ENCODE peak calls at places on chromosomes 3 and 15, in ten cellular contexts. B is caudate nucleus, Q is aorta, H is psoas muscle, J is uterus, M is right lobe of liver, G is ovary, L is heart left ventricle, P is mesenchymal stem cell, W is hepatocyte. I is an unnamed sample.

GRCh38 chr3:72496055-72496690 is 352.1 kb downstream of the SHQ1 start:
- DNase-seq in Q (no peak), B (no peak), H (no peak), P (no peak), G (no peak), W (no peak), M (no peak), L (no peak), J (no peak), I (no peak)

GRCh38 chr3:186425788-186426730 is 64.0 kb upstream of the DGKG start:
- DNase-seq in J (no peak), M (no peak), L (no peak), G (no peak), H (no peak), Q (no peak), P (peak; percentile 59), W (peak; percentile 43), B (no peak), I (no peak)

GRCh38 chr3:40871411-40871810 is 327.9 kb upstream of the CTNNB1 start:
- DNase-seq in Q (no peak), G (no peak), B (no peak), J (no peak), H (no peak), P (no peak), M (no peak), W (no peak), L (no peak), I (no peak)

GRCh38 chr15:100043069-100043641 is 298.6 kb downstream of the ADAMTS17 start:
- DNase-seq in W (peak; percentile 30), J (no peak), B (no peak), G (peak; percentile 39), M (no peak), L (no peak), H (peak; percentile 40), P (peak; percentile 73), Q (no peak), I (no peak)

GRCh38 chr15:49406352-49407118 is 16.5 kb upstream of the FGF7 start:
- DNase-seq in W (no peak), M (no peak), L (peak; percentile 40), G (no peak), B (no peak), P (no peak), J (no peak), H (peak; percentile 8), Q (no peak), I (no peak)

GRCh38 chr3:22952860-22953259 is 250.3 kb upstream of the UBE2E2 start:
- DNase-seq in P (no peak), G (no peak), L (no peak), H (no peak), Q (no peak), M (no peak), J (no peak), W (no peak), B (no peak), I (no peak)

GRCh38 chr3:27680517-27681246 is 41.4 kb downstream of the EOMES start:
- DNase-seq in B (no peak), W (no peak), H (no peak), Q (no peak), M (no peak), J (no peak), G (no peak), L (no peak), P (no peak), I (no peak)

GRCh38 chr3:126746395-126747177 is 42.5 kb downstream of the CHCHD6 start:
- DNase-seq in J (no peak), Q (no peak), P (peak; percentile 48), L (no peak), W (peak; percentile 60), G (no peak), B (no peak), M (no peak), H (no peak), I (no peak)

GRCh38 chr3:8201886-8202285 is 299.7 kb upstream of the LMCD1 start:
- DNase-seq in P (peak; percentile 77), M (no peak), H (no peak), L (no peak), W (peak; percentile 16), B (no peak), J (no peak), Q (no peak), G (no peak), I (no peak)

GRCh38 chr3:150218841-150219240 is 189.3 kb upstream of the TSC22D2 start:
- DNase-seq in J (no peak), H (no peak), L (no peak), Q (no peak), W (no peak), B (no peak), P (no peak), M (no peak), G (no peak), I (no peak)

GRCh38 chr15:56194035-56194434 is 49.6 kb downstream of the RFX7 start:
- DNase-seq in W (no peak), G (no peak), L (no peak), M (no peak), B (no peak), Q (no peak), P (no peak), J (no peak), H (no peak), I (no peak)

DNA sequence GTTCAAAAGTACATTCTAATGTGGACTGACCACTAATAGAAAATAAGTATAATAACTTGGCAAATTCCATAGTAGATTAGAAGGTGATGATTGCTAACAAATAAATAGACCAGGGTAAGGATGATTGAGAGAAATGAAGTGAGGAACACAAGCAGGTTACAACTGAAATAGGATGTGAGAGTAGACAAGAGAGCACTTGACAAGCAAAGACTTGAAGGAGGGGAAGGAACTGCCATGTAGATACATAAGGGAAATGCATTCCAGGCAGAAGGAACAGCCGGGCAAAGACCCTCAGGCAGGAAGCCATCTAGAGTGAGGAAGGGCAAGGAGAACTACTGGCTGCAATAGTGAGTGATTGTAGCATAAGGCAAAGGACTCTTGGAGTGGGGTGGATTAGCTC is 5.0 kb downstream of the PLA1A start:
- DNase-seq in L (no peak), W (no peak), J (no peak), H (no peak), B (no peak), G (no peak), Q (no peak), P (no peak), M (no peak), I (no peak)
- H3K27ac ChIP-seq in L (peak overlapping the region; percentile 53), W (no peak overlapping the region), J (no peak overlapping the region), H (no peak overlapping the region), B (no peak overlapping the region), G (no peak overlapping the region), Q (no peak overlapping the region), P (no peak overlapping the region), M (no peak overlapping the region), I (no peak overlapping the region)

GRCh38 chr15:91853968-91854943 is 748 bp downstream of the SLCO3A1 start:
- DNase-seq in W (peak; percentile 49), M (peak; percentile 65), G (peak; percentile 65), Q (peak; percentile 68), P (no peak), H (peak; percentile 68), L (peak; percentile 86), B (peak; percentile 17), J (peak; percentile 27), I (peak; percentile 72)

GRCh38 chr15:91853501-91853967 is at the start of gene SLCO3A1:
- DNase-seq in W (peak; percentile 65), L (peak; percentile 92), Q (peak; percentile 88), J (peak; percentile 77), P (peak; percentile 24), B (peak; percentile 73), G (peak; percentile 80), M (peak; percentile 78), H (peak; percentile 82), I (no peak)

GRCh38 chr15:91849180-91849579 is 4.3 kb upstream of the SLCO3A1 start:
- DNase-seq in G (no peak), H (no peak), M (no peak), L (no peak), B (no peak), P (no peak), Q (no peak), J (no peak), W (no peak), I (no peak)

GRCh38 chr15:91852741-91853500 is 587 bp upstream of the SLCO3A1 start:
- DNase-seq in M (peak; percentile 85), Q (peak; percentile 90), B (peak; percentile 74), W (peak; percentile 77), L (peak; percentile 92), H (peak; percentile 78), G (peak; percentile 83), J (peak; percentile 72), P (peak; percentile 40), I (peak; percentile 28)

DNA sequence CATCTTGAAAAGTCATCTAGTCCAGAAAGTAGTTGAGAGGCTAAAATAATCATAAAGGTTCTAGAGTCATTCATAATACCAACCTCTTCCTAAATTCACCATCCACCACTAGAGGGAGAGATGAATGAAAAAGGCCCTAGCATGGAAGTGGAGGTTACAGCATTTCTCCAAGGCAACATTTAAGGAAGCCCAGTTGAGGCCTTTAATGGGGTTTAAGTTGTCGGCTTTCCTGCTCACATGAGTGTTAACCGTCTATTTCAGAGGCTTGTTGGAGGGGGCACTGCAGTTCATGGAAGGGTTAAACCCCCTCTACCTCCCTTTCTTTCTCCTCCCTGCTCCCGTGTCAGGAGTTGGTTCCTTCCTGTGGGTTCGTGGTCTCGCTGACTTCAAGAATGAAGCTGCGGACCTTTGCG is 3.8 kb upstream of the SLCO3A1 start:
- DNase-seq in J (no peak), B (no peak), Q (no peak), H (no peak), W (peak; percentile 37), L (no peak), P (peak; percentile 21), M (no peak), G (no peak), I (no peak)
- H3K27ac ChIP-seq in J (no peak overlapping the region), B (peak overlapping the region; percentile 58), Q (no peak overlapping the region), H (no peak overlapping the region), W (no peak overlapping the region), L (no peak overlapping the region), P (no peak overlapping the region), M (no peak overlapping the region), G (no peak overlapping the region), I (peak overlapping the region; percentile 58)

GRCh38 chr3:159800434-159801121 is 188.1 kb upstream of the IL12A start:
- DNase-seq in J (no peak), B (no peak), P (no peak), H (no peak), W (no peak), G (no peak), L (no peak), M (no peak), Q (no peak), I (no peak)
- H3K27ac ChIP-seq in J (peak overlapping the region; percentile 62), B (no peak overlapping the region), P (peak overlapping the region; percentile 1), H (no peak overlapping the region), W (peak overlapping the region; percentile 84), G (no peak overlapping the region), L (no peak overlapping the region), M (no peak overlapping the region), Q (no peak overlapping the region), I (peak overlapping the region; percentile 58)

DNA sequence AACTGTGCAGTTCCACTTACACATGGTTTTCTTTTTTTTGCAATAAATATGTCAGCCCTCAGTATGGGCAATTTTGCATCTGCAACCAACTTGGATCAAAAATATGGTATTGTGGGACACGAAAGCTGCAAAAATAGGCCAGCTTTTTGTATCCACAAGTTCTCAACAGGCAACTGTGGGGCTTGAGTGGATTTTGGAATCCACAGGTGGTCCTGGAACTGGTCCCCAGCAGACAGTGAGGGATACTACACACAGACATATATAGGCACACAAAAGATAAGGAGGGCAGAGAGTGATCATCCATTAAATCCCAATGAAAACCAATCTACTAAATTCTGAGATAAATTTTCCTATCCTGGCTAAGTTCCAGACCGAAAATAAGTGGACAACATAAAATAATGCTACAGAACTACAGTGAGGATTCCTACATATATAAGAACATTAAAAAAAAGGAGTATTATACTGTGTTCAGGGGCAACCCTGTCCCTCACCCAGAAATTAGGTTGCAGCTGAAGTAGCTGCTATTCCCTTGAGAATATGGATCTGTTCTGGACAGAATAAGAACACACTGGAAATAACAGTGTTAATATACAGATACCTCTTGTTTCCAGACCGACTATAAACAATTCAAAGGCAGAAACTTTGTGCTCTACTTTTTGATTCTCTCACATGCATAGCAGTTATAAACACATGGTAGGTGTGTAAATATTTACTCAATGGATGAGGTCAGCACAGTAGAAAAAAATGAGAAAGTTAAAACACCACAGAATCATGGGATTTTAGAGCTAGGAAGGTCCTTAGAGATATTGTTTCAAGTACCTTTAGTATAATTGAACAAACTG is 25.4 kb downstream of the DENND4A start:
- DNase-seq in M (no peak), B (no peak), W (peak; percentile 17), L (no peak), P (peak; percentile 81), Q (no peak), G (no peak), H (no peak), J (no peak), I (no peak)
- H3K27ac ChIP-seq in M (peak overlapping the region; percentile 71), B (no peak overlapping the region), W (peak overlapping the region; percentile 22), L (no peak overlapping the region), P (no peak overlapping the region), Q (no peak overlapping the region), G (no peak overlapping the region), H (no peak overlapping the region), J (no peak overlapping the region), I (no peak overlapping the region)

I was measured in substantia nigra.